ENCODE peak calls at places on chromosomes 3 and 15, in five cellular contexts. O, L, Q, E and W are unnamed samples. For H3K4me1, the result is how much of the 10 kb centered on the place peaks cover.

GRCh38 chr3:123610331-123610730 is 25.5 kb upstream of the HACD2 start:
- DNase-seq in O (no peak), L (no peak), Q (no peak), E (no peak), W (no peak)

GRCh38 chr15:96320703-96321421 is 9.6 kb upstream of the NR2F2 start:
- DNase-seq in O (no peak), L (no peak), Q (no peak), E (no peak), W (no peak)

GRCh38 chr15:84772031-84772430 is 23.6 kb downstream of the ZNF592 start:
- DNase-seq in O (no peak), L (no peak), Q (no peak), E (no peak), W (no peak)

GRCh38 chr3:119676771-119677640 is at the start of gene COX17:
- DNase-seq in O (peak), L (peak), Q (peak), E (peak), W (peak)

GRCh38 chr3:189927975-189928895 is 192.5 kb downstream of the P3H2 start:
- DNase-seq in O (peak), L (no peak), Q (peak), E (no peak), W (no peak)

GRCh38 chr3:128814514-128815317 is 64.7 kb upstream of the ACAD9 start:
- DNase-seq in O (no peak), L (no peak), Q (no peak), E (no peak), W (no peak)

GRCh38 chr3:138114431-138114918 is 933 bp downstream of the DZIP1L start:
- DNase-seq in O (no peak), L (peak), Q (no peak), E (no peak), W (no peak)

GRCh38 chr3:41418961-41419691 is 219.8 kb downstream of the CTNNB1 start:
- DNase-seq in O (no peak), L (peak), Q (peak), E (no peak), W (no peak)

GRCh38 chr15:85750807-85751730 is 43.7 kb downstream of the KLHL25 start:
- DNase-seq in O (no peak), L (no peak), Q (no peak), E (no peak), W (no peak)

GRCh38 chr3:105948108-105948507 is 79.3 kb upstream of the CBLB start:
- DNase-seq in O (no peak), L (no peak), Q (no peak), E (no peak), W (no peak)

GRCh38 chr3:117282506-117282905 is 572.9 kb downstream of the TUSC7 start:
- DNase-seq in O (no peak), L (no peak), Q (no peak), E (no peak), W (no peak)

GRCh38 chr3:130787422-130788068 is 40.9 kb upstream of the PIK3R4 start:
- DNase-seq in O (no peak), L (no peak), Q (no peak), E (no peak), W (no peak)

GRCh38 chr3:37703633-37704032 is 158.0 kb upstream of the CTDSPL start:
- DNase-seq in O (no peak), L (no peak), Q (no peak), E (no peak), W (no peak)

GRCh38 chr15:50531763-50532162 is 14.7 kb downstream of the USP50 start:
- DNase-seq in O (no peak), L (no peak), Q (no peak), E (no peak), W (no peak)

GRCh38 chr3:14462738-14463137 is 60.3 kb downstream of the SLC6A6 start:
- DNase-seq in O (no peak), L (no peak), Q (no peak), E (no peak), W (no peak)

GRCh38 chr3:156682491-156682890 is 8.1 kb downstream of the TIPARP start:
- DNase-seq in O (no peak), L (no peak), Q (no peak), E (no peak), W (no peak)

GRCh38 chr15:56533741-56534416 is 68.9 kb upstream of the MNS1 start:
- DNase-seq in O (no peak), L (no peak), Q (no peak), E (no peak), W (no peak)

GRCh38 chr3:7504886-7505775 is 644.2 kb downstream of the GRM7 start:
- DNase-seq in O (no peak), L (peak), Q (peak), E (no peak), W (peak)

GRCh38 chr15:65032823-65033537 is 3.5 kb upstream of the MTFMT start:
- DNase-seq in O (peak), L (peak), Q (peak), E (peak), W (peak)

GRCh38 chr15:66401130-66402021 is 14.7 kb downstream of the MAP2K1 start:
- DNase-seq in O (no peak), L (peak), Q (no peak), E (no peak), W (no peak)

GRCh38 chr15:25694238-25694584 is 168.9 kb downstream of the ATP10A start:
- DNase-seq in O (no peak), L (no peak), Q (no peak), E (no peak), W (no peak)

GRCh38 chr15:99361541-99362185 is 110.4 kb downstream of the LRRC28 start:
- DNase-seq in O (no peak), L (peak), Q (no peak), E (no peak), W (no peak)

GRCh38 chr3:88542916-88543315 is 393.2 kb downstream of the C3orf38 start:
- DNase-seq in O (no peak), L (no peak), Q (no peak), E (no peak), W (no peak)

GRCh38 chr3:11131371-11131770 is 22.9 kb upstream of the HRH1 start:
- DNase-seq in O (no peak), L (no peak), Q (no peak), E (no peak), W (no peak)

GRCh38 chr3:177295116-177295515 is 97.8 kb upstream of the TBL1XR1 start:
- DNase-seq in O (no peak), L (peak), Q (peak), E (no peak), W (no peak)
- H3K4me3 ChIP-seq in O (no peak), L (no peak), Q (no peak), E (no peak), W (no peak)

GRCh38 chr3:16072420-16073110 is 101.9 kb upstream of the GALNT15 start:
- DNase-seq in O (no peak), L (no peak), Q (no peak), E (no peak), W (no peak)

GRCh38 chr3:16073218-16073617 is 101.3 kb upstream of the GALNT15 start:
- DNase-seq in O (no peak), L (no peak), Q (no peak), E (no peak), W (no peak)

GRCh38 chr3:16081661-16082060 is 92.8 kb upstream of the GALNT15 start:
- DNase-seq in O (no peak), L (no peak), Q (no peak), E (no peak), W (no peak)

GRCh38 chr3:16079519-16079918 is 95.0 kb upstream of the GALNT15 start:
- DNase-seq in O (no peak), L (no peak), Q (no peak), E (no peak), W (no peak)

DNA sequence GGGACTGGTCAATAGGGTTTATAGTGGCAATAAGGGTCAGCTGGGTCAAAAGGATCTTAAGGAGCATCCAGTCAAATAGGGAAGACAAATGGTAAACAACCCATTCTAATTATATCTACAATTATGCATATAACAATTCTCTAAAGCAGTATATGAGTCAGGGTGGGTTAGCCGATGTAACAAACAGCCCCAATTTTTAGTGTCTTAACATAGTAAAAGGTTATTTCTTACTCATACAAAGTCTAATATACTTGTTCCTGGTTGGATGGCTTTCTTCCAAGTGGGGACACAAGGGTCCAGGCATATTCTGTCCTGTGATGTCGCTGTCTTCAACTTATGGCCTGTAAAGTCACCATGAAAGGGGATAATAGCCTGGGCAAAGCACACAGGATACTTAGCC is 97.9 kb upstream of the GALNT15 start:
- DNase-seq in O (no peak), L (no peak), Q (no peak), E (no peak), W (no peak)
- TF ChIP-seq CTCF in O (no peak), L (no peak), Q (no peak), E (no peak), W (no peak)

GRCh38 chr3:30610702-30611410 is 4.5 kb downstream of the TGFBR2 start:
- DNase-seq in O (no peak), L (no peak), Q (no peak), E (no peak), W (no peak)
- H3K4me1 ChIP-seq in O (half or more), L (half or more), Q (under half), E (under half), W (half or more)

DNA sequence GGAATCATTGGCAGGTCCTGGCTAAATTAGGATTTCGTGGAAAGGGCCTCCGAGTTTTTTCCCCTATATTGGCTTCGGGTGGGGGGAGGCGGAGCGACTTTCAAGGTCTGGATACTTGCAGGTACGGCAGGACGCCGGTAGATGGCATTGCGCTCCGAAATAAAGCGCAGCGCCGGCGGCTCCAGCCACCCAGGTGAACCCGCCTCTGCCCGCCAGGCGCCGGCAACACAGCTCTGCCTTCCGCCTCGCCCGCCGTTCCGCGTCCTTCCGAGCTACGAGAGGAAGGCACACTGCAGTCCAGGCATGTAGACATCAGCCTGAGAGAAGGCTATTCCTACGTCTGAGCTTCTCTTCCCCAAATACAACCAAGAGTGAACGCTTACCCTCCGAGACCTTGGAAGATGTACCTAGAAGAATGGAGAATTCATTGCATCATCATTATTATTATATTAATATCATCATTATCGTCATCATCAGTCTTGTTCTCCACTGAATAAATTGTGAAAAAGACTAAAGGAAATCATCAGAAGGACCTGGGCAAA is 514.1 kb downstream of the MECOM start:
- DNase-seq in O (peak), L (peak), Q (peak), E (peak), W (peak)
- H3K4me3 ChIP-seq in O (no peak), L (peak), Q (peak), E (no peak), W (peak)

GRCh38 chr3:79263423-79263822 is 504.4 kb downstream of the ROBO1 start:
- DNase-seq in O (no peak), L (no peak), Q (no peak), E (no peak), W (no peak)

GRCh38 chr3:79268422-79268821 is 499.4 kb downstream of the ROBO1 start:
- DNase-seq in O (no peak), L (no peak), Q (no peak), E (no peak), W (no peak)

DNA sequence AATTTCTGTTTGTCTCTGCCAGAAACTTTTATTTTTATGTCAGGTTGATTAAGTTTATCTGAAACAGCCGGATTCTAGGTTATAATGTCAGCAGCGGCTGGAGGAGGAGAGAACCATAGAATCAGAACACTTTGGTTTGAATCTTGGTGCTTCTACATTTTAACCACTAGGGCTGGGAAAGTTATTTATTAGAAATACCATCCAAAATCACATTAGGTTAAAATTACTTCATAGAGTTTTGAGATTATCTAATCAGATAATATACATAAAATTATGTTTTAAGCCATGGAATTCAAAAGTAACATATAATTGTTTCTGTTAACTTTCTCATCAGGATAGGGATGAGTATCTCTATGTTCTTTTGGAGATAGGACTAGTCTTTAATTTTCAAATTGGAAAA is 502.9 kb downstream of the ROBO1 start:
- DNase-seq in O (no peak), L (no peak), Q (no peak), E (no peak), W (no peak)
- TF ChIP-seq CTCF in O (no peak), L (no peak), Q (no peak), E (no peak), W (no peak)

DNA sequence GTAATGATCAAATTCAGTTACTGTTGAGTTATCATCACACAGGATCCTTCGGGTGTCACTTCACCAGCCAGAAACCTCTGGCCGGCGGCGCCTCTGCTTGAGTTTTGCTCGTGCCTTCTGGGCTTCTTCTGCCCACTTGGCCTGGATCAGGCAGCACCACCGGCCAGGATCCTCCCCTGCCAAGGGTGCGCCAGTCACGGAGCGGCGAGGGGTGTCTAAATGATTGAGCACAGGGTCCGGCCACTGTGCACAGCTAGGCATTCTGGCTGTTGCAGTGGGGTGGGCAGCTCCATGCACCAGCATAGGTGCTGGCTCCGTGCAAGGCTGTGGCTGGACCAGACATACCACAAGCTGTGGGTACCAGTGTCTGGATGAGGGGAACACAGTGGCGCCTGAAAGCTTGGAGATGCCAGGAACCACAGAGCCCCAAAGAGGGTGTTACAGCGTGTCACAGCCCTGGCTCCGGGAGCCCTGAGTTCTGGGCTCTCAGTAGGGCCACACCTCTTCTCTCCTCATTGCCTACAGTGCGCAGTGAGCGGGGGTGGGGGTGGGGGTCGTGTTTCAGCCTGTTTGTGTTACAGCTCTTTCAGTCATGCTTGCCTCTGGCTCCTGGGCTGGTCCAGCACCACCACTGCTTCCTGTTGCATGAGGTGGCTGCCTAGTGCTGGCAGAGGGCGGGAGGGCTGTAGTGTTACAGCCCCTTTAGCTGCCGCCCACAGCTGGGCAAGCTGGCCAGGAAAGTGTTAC is 169.4 kb downstream of the FNDC3B start:
- DNase-seq in O (no peak), L (no peak), Q (no peak), E (no peak), W (no peak)
- H3K4me1 ChIP-seq in O (under half), L (half or more), Q (under half), E (under half), W (half or more)